ENCODE peak calls at places on chromosomes 4 and X, in five cellular contexts. T is psoas muscle, M is PC-3, K is fibroblast of villous mesenchyme, H is right atrium auricular region. C is an unnamed sample.
A peak's percentile ranks its signal among the peaks of the same experiment; 100 is the strongest.

GRCh38 chr4:166594326-166594946 is 639.9 kb downstream of the SPOCK3 start:
- DNase-seq in T (no peak), M (peak; percentile 78), K (peak; percentile 10), H (no peak), C (no peak)

GRCh38 chr4:8765631-8766590 is 105.7 kb downstream of the HMX1 start:
- DNase-seq in T (no peak), M (no peak), K (no peak), H (no peak), C (no peak)

GRCh38 chr4:169621754-169622481 is 1.5 kb downstream of the CLCN3 start:
- DNase-seq in T (no peak), M (peak; percentile 65), K (peak; percentile 96), H (no peak), C (no peak)

GRCh38 chr4:151806511-151806927 is 45.7 kb upstream of the GATB start:
- DNase-seq in T (no peak), M (peak; percentile 32), K (peak; percentile 72), H (no peak), C (no peak)

GRCh38 chr4:69025191-69025998 is 70.9 kb upstream of the UGT2B7 start:
- DNase-seq in T (no peak), M (peak; percentile 49), K (no peak), H (no peak), C (no peak)

GRCh38 chr4:127575888-127576287 is 56.9 kb upstream of the INTU start:
- DNase-seq in T (no peak), M (peak; percentile 32), K (no peak), H (no peak), C (no peak)

GRCh38 chr4:151644625-151645024 is 116.2 kb downstream of the GATB start:
- DNase-seq in T (no peak), M (peak; percentile 38), K (no peak), H (no peak), C (no peak)

GRCh38 chr4:152090543-152090942 is 329.7 kb upstream of the GATB start:
- DNase-seq in T (no peak), M (no peak), K (peak; percentile 26), H (no peak), C (no peak)

GRCh38 chr4:77488882-77489281 is 116.7 kb upstream of the CXCL13 start:
- DNase-seq in T (no peak), M (no peak), K (no peak), H (no peak), C (no peak)

GRCh38 chr4:102717448-102718092 is 43.2 kb downstream of the MANBA start:
- DNase-seq in T (no peak), M (peak; percentile 30), K (peak; percentile 8), H (no peak), C (no peak)

GRCh38 chr4:181728567-181728966 is 514.6 kb upstream of the TENM3 start:
- DNase-seq in T (no peak), M (no peak), K (no peak), H (no peak), C (no peak)

GRCh38 chr4:26864904-26865303 is 4.3 kb downstream of the STIM2 start:
- DNase-seq in T (no peak), M (no peak), K (no peak), H (no peak), C (no peak)
- H3K4me3 ChIP-seq in T (no peak overlapping the region), M (no peak overlapping the region), K (no peak overlapping the region), H (no peak overlapping the region), C (no peak overlapping the region)

DNA sequence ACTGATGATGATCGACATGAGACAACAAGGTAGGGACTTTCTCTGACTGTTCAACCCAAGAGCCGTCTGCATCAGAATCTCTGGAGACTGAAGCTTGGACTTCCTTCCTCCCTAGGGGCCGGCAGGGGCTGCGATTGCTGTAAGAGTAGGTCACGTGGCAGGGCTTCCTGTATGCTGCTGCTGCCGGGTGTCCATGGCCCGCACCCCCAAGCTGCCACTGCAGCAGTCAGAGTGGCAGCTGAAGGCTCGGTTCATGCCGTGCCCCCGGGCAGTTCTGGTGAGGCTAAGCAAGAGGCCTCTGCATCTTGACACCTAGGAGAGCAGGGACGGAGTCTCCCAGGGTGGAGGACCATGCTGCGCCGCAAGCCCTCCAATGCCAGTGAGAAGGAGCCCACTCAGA is at the start of gene SASH3:
- DNase-seq in T (peak; percentile 40), M (no peak), K (no peak), H (no peak), C (no peak)
- H3K4me3 ChIP-seq in T (peak within 1 kb of the TSS; percentile 25), M (no peak within 1 kb of the TSS), K (no peak within 1 kb of the TSS), H (peak within 1 kb of the TSS; percentile 6), C (peak within 1 kb of the TSS; percentile 56)

GRCh38 chr4:84479663-84480062 is 19.4 kb downstream of the NKX6-1 start:
- DNase-seq in T (no peak), M (peak; percentile 12), K (no peak), H (no peak), C (no peak)
- H3K4me3 ChIP-seq in T (no peak overlapping the region), M (no peak overlapping the region), K (no peak overlapping the region), H (no peak overlapping the region), C (no peak overlapping the region)

GRCh38 chrX:1466971-1467561 is 14.4 kb upstream of the ASMTL start:
- DNase-seq in T (no peak), M (no peak), K (no peak), H (peak; percentile 57), C (no peak)

GRCh38 chrX:1463581-1464281 is 11.0 kb upstream of the ASMTL start:
- DNase-seq in T (no peak), M (no peak), K (no peak), H (no peak), C (no peak)

GRCh38 chrX:1466232-1466661 is 13.5 kb upstream of the ASMTL start:
- DNase-seq in T (no peak), M (no peak), K (no peak), H (peak; percentile 32), C (no peak)

GRCh38 chrX:1464282-1465131 is 11.8 kb upstream of the ASMTL start:
- DNase-seq in T (no peak), M (no peak), K (no peak), H (peak; percentile 48), C (no peak)

GRCh38 chrX:1465261-1466231 is 12.8 kb upstream of the ASMTL start:
- DNase-seq in T (no peak), M (no peak), K (no peak), H (peak; percentile 32), C (no peak)
- H3K4me3 ChIP-seq in T (no peak overlapping the region), M (no peak overlapping the region), K (no peak overlapping the region), H (no peak overlapping the region), C (no peak overlapping the region)

DNA sequence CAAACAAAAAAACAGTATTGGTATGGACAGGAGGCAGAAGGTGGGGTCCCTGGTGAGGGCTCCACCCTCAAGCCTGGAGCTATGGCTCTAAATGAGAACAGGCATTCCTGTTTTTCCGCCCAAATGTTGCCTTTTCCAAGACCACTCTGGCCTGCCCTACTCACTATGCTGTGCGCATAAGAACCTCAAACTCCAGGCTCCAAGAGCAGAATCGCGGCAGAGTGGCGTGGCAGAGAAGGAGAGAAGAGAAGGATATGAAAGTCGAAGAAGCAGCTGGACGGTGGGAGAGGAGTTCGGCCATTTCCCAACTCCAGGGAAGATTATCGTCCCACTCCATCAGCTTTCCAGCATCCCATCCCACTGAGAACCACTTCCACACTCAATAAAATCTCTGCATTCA is 207.8 kb downstream of the FAT4 start:
- DNase-seq in T (no peak), M (no peak), K (no peak), H (no peak), C (no peak)
- H3K4me3 ChIP-seq in T (no peak overlapping the region), M (no peak overlapping the region), K (no peak overlapping the region), H (no peak overlapping the region), C (no peak overlapping the region)